ENCODE peak calls at places on chromosomes 13 and 19, in seven cellular contexts. Q is CD8-positive, alpha-beta memory T cell; X is A549; L is C1 segment of cervical spinal cord; P is activated gamma-delta T cell treated with Interleukin-2 at 50 U/mL for 16 hours; C is AG08396; W is stimulated activated CD4-positive, alpha-beta T cell treated with anti-CD3 and anti-CD28 coated beads, TNF-alpha, amount 100 ng/mL, for 4 hours. I is an unnamed sample.

GRCh38 chr13:73025212-73026012 is 33.4 kb upstream of the KLF5 start:
- DNase-seq in P (no peak), L (no peak), C (no peak), X (no peak), Q (no peak), W (no peak), I (peak; percentile 88)

GRCh38 chr19:40274585-40275544 is 10.3 kb downstream of the AKT2 start:
- DNase-seq in X (no peak), C (no peak), L (no peak), Q (no peak), W (no peak), P (peak; percentile 20), I (no peak)

GRCh38 chr13:112759053-112759452 is 69.2 kb downstream of the ATP11A start:
- DNase-seq in C (no peak), L (no peak), Q (no peak), P (no peak), W (no peak), X (no peak), I (no peak)

GRCh38 chr13:51801631-51802099 is 2.3 kb downstream of the DHRS12 start:
- DNase-seq in L (peak; percentile 10), C (no peak), P (no peak), Q (no peak), W (no peak), X (peak; percentile 23), I (peak; percentile 47)

GRCh38 chr19:14786421-14786851 is 8.1 kb upstream of the ADGRE2 start:
- DNase-seq in L (no peak), Q (no peak), P (no peak), C (no peak), W (no peak), X (peak; percentile 25), I (no peak)

GRCh38 chr13:50519866-50520265 is 323.6 kb downstream of the DLEU7 start:
- DNase-seq in L (no peak), Q (no peak), X (no peak), W (no peak), P (no peak), C (no peak), I (peak; percentile 40)

GRCh38 chr19:43628646-43629326 is 9.4 kb upstream of the ZNF428 start:
- DNase-seq in X (no peak), W (no peak), P (no peak), L (no peak), Q (no peak), C (no peak), I (no peak)

GRCh38 chr19:50801107-50801506 is 10.9 kb downstream of the ACP4 start:
- DNase-seq in W (no peak), P (no peak), L (no peak), Q (no peak), X (no peak), C (no peak), I (no peak)

GRCh38 chr13:34391071-34391470 is 551.0 kb upstream of the NBEA start:
- DNase-seq in W (no peak), C (peak; percentile 13), X (peak; percentile 3), P (no peak), L (no peak), Q (no peak), I (peak; percentile 79)

GRCh38 chr13:48214519-48215121 is 18.4 kb upstream of the ITM2B start:
- DNase-seq in X (no peak), Q (no peak), W (no peak), C (no peak), P (peak; percentile 21), L (no peak), I (peak; percentile 36)

GRCh38 chr19:6834433-6834832 is 52.9 kb upstream of the ADGRE1 start:
- DNase-seq in P (no peak), X (no peak), L (no peak), Q (no peak), W (no peak), C (no peak), I (no peak)

GRCh38 chr19:18594096-18594823 is 5.7 kb downstream of the REX1BD start:
- DNase-seq in X (peak; percentile 57), L (no peak), W (peak; percentile 70), C (peak; percentile 96), P (peak; percentile 72), Q (peak; percentile 81), I (peak; percentile 70)

GRCh38 chr13:86601351-86601750 is 802.1 kb upstream of the SLITRK6 start:
- DNase-seq in Q (no peak), C (no peak), P (no peak), X (no peak), L (no peak), W (no peak), I (peak; percentile 37)

GRCh38 chr13:51881296-51881695 is 19.5 kb downstream of the CCDC70 start:
- DNase-seq in C (no peak), Q (no peak), L (no peak), X (no peak), W (no peak), P (no peak), I (no peak)

GRCh38 chr13:112664501-112665203 is 25.2 kb upstream of the ATP11A start:
- DNase-seq in Q (no peak), X (no peak), W (no peak), L (no peak), C (peak; percentile 30), P (no peak), I (peak; percentile 45)

GRCh38 chr19:46670874-46671273 is 9.9 kb upstream of the DACT3 start:
- DNase-seq in P (no peak), L (no peak), Q (no peak), X (no peak), W (no peak), C (peak; percentile 42), I (peak; percentile 28)

GRCh38 chr13:22061806-22062391 is 391.0 kb downstream of the FGF9 start:
- DNase-seq in Q (peak; percentile 55), C (no peak), W (no peak), L (no peak), P (peak; percentile 20), X (no peak), I (no peak)

GRCh38 chr13:104779311-104779710 is 1713.1 kb upstream of the SLC10A2 start:
- DNase-seq in W (no peak), P (no peak), L (no peak), C (peak; percentile 2), X (no peak), Q (no peak), I (peak; percentile 30)

GRCh38 chr13:113918580-113918979 is 54.7 kb upstream of the GAS6 start:
- DNase-seq in W (no peak), L (no peak), P (no peak), C (no peak), X (no peak), Q (no peak), I (no peak)

GRCh38 chr19:39890755-39891551 is 43.5 kb downstream of the FCGBP start:
- DNase-seq in P (no peak), L (no peak), Q (peak; percentile 32), C (no peak), W (no peak), X (no peak), I (no peak)

GRCh38 chr19:23916991-23917390 is 2.3 kb downstream of the ZNF726 start:
- DNase-seq in C (no peak), X (no peak), Q (no peak), L (no peak), W (no peak), P (no peak), I (peak; percentile 56)

GRCh38 chr19:2557093-2557440 is 81.1 kb downstream of the GADD45B start:
- DNase-seq in X (no peak), L (no peak), W (no peak), C (no peak), P (no peak), Q (no peak), I (no peak)

GRCh38 chr13:51551446-51551845 is 32.8 kb upstream of the WDFY2 start:
- DNase-seq in Q (no peak), W (no peak), P (no peak), L (no peak), C (no peak), X (no peak), I (no peak)

GRCh38 chr13:36428083-36428482 is 4.2 kb upstream of the CCNA1 start:
- DNase-seq in C (no peak), L (no peak), W (no peak), X (no peak), P (no peak), Q (no peak), I (peak; percentile 98)

GRCh38 chr19:10929402-10929794 is 787 bp downstream of the TIMM29 start:
- DNase-seq in Q (no peak), P (no peak), C (no peak), L (no peak), X (no peak), W (no peak), I (peak; percentile 46)

GRCh38 chr19:46861691-46862503 is 1.1 kb downstream of the ARHGAP35 start:
- DNase-seq in W (no peak), C (no peak), Q (no peak), L (no peak), P (no peak), X (no peak), I (peak; percentile 50)

GRCh38 chr13:113413178-113413897 is 40.0 kb downstream of the ADPRHL1 start:
- DNase-seq in X (no peak), Q (no peak), P (no peak), W (no peak), L (no peak), C (no peak), I (no peak)

I was measured in epithelial cell of esophagus.